ENCODE peak calls at places on chromosomes 5 and 9, in eight cellular contexts. One of them, this sample, is unnamed.

GRCh38 chr5:146699129-146699528 is 179.4 kb downstream of the PPP2R2B start:
- DNase-seq in cardiac muscle cell: no peak
- DNase-seq in psoas muscle: no peak
- DNase-seq in IMR-90: no peak
- DNase-seq in SK-N-SH: no peak
- DNase-seq in brain microvascular endothelial cell: no peak
- DNase-seq in GM12865: no peak
- DNase-seq in ovary: no peak
- DNase-seq in this sample: no peak

GRCh38 chr5:151448038-151448985 is 909 bp downstream of the SLC36A1 start:
- DNase-seq in cardiac muscle cell: peak; percentile 8
- DNase-seq in psoas muscle: no peak
- DNase-seq in IMR-90: no peak
- DNase-seq in SK-N-SH: no peak
- DNase-seq in brain microvascular endothelial cell: no peak
- DNase-seq in GM12865: peak; percentile 32
- DNase-seq in ovary: no peak
- DNase-seq in this sample: no peak

GRCh38 chr9:71675857-71676165 is 92.5 kb downstream of the CEMIP2 start:
- DNase-seq in cardiac muscle cell: no peak
- DNase-seq in psoas muscle: no peak
- DNase-seq in IMR-90: no peak
- DNase-seq in SK-N-SH: no peak
- DNase-seq in brain microvascular endothelial cell: no peak
- DNase-seq in GM12865: no peak
- DNase-seq in ovary: no peak
- DNase-seq in this sample: no peak

GRCh38 chr5:175748650-175749049 is 90.8 kb downstream of the HRH2 start:
- DNase-seq in cardiac muscle cell: no peak
- DNase-seq in psoas muscle: no peak
- DNase-seq in IMR-90: no peak
- DNase-seq in SK-N-SH: no peak
- DNase-seq in brain microvascular endothelial cell: no peak
- DNase-seq in GM12865: no peak
- DNase-seq in ovary: no peak
- DNase-seq in this sample: no peak

GRCh38 chr5:61171479-61171878 is 9.2 kb upstream of the SMIM15 start:
- DNase-seq in cardiac muscle cell: no peak
- DNase-seq in psoas muscle: no peak
- DNase-seq in IMR-90: no peak
- DNase-seq in SK-N-SH: no peak
- DNase-seq in brain microvascular endothelial cell: no peak
- DNase-seq in GM12865: no peak
- DNase-seq in ovary: no peak
- DNase-seq in this sample: no peak

GRCh38 chr5:173321886-173322285 is 6.3 kb downstream of the STC2 start:
- DNase-seq in cardiac muscle cell: peak; percentile 66
- DNase-seq in psoas muscle: no peak
- DNase-seq in IMR-90: peak; percentile 40
- DNase-seq in SK-N-SH: no peak
- DNase-seq in brain microvascular endothelial cell: no peak
- DNase-seq in GM12865: no peak
- DNase-seq in ovary: no peak
- DNase-seq in this sample: no peak

GRCh38 chr5:175013251-175013650 is 288.9 kb downstream of the MSX2 start:
- DNase-seq in cardiac muscle cell: no peak
- DNase-seq in psoas muscle: no peak
- DNase-seq in IMR-90: no peak
- DNase-seq in SK-N-SH: no peak
- DNase-seq in brain microvascular endothelial cell: no peak
- DNase-seq in GM12865: no peak
- DNase-seq in ovary: no peak
- DNase-seq in this sample: no peak

GRCh38 chr5:150085950-150086715 is at the start of gene CSF1R:
- DNase-seq in cardiac muscle cell: no peak
- DNase-seq in psoas muscle: no peak
- DNase-seq in IMR-90: no peak
- DNase-seq in SK-N-SH: no peak
- DNase-seq in brain microvascular endothelial cell: no peak
- DNase-seq in GM12865: no peak
- DNase-seq in ovary: no peak
- DNase-seq in this sample: no peak

GRCh38 chr5:181234116-181234454 is 9.6 kb downstream of the RACK1 start:
- DNase-seq in cardiac muscle cell: no peak
- DNase-seq in psoas muscle: no peak
- DNase-seq in IMR-90: no peak
- DNase-seq in SK-N-SH: peak; percentile 53
- DNase-seq in brain microvascular endothelial cell: no peak
- DNase-seq in GM12865: no peak
- DNase-seq in ovary: no peak
- DNase-seq in this sample: no peak

GRCh38 chr5:56422060-56422762 is 189.1 kb upstream of the ANKRD55 start:
- DNase-seq in cardiac muscle cell: no peak
- DNase-seq in psoas muscle: no peak
- DNase-seq in IMR-90: no peak
- DNase-seq in SK-N-SH: no peak
- DNase-seq in brain microvascular endothelial cell: no peak
- DNase-seq in GM12865: no peak
- DNase-seq in ovary: no peak
- DNase-seq in this sample: no peak

GRCh38 chr5:43061352-43061751 is 21.2 kb upstream of the ANXA2R start:
- DNase-seq in cardiac muscle cell: no peak
- DNase-seq in psoas muscle: no peak
- DNase-seq in IMR-90: no peak
- DNase-seq in SK-N-SH: no peak
- DNase-seq in brain microvascular endothelial cell: no peak
- DNase-seq in GM12865: no peak
- DNase-seq in ovary: no peak
- DNase-seq in this sample: no peak

GRCh38 chr5:163347671-163348070 is 89.7 kb upstream of the CCNG1 start:
- DNase-seq in cardiac muscle cell: peak; percentile 85
- DNase-seq in psoas muscle: no peak
- DNase-seq in IMR-90: peak; percentile 55
- DNase-seq in SK-N-SH: peak; percentile 65
- DNase-seq in brain microvascular endothelial cell: peak; percentile 51
- DNase-seq in GM12865: peak; percentile 76
- DNase-seq in ovary: peak; percentile 26
- DNase-seq in this sample: peak; percentile 59

GRCh38 chr5:12125895-12126294 is 221.6 kb upstream of the CTNND2 start:
- DNase-seq in cardiac muscle cell: no peak
- DNase-seq in psoas muscle: no peak
- DNase-seq in IMR-90: no peak
- DNase-seq in SK-N-SH: no peak
- DNase-seq in brain microvascular endothelial cell: no peak
- DNase-seq in GM12865: no peak
- DNase-seq in ovary: no peak
- DNase-seq in this sample: no peak

GRCh38 chr5:26386532-26386931 is 651.9 kb downstream of the CDH9 start:
- DNase-seq in cardiac muscle cell: no peak
- DNase-seq in psoas muscle: no peak
- DNase-seq in IMR-90: no peak
- DNase-seq in SK-N-SH: no peak
- DNase-seq in brain microvascular endothelial cell: no peak
- DNase-seq in GM12865: no peak
- DNase-seq in ovary: no peak
- DNase-seq in this sample: no peak

GRCh38 chr9:77427256-77427927 is 220.7 kb downstream of the GNA14 start:
- DNase-seq in cardiac muscle cell: no peak
- DNase-seq in psoas muscle: no peak
- DNase-seq in IMR-90: no peak
- DNase-seq in SK-N-SH: no peak
- DNase-seq in brain microvascular endothelial cell: no peak
- DNase-seq in GM12865: no peak
- DNase-seq in ovary: no peak
- DNase-seq in this sample: no peak

GRCh38 chr5:133846478-133847226 is 121.8 kb downstream of the C5orf15 start:
- DNase-seq in cardiac muscle cell: no peak
- DNase-seq in psoas muscle: no peak
- DNase-seq in IMR-90: no peak
- DNase-seq in SK-N-SH: no peak
- DNase-seq in brain microvascular endothelial cell: no peak
- DNase-seq in GM12865: peak; percentile 63
- DNase-seq in ovary: no peak
- DNase-seq in this sample: no peak

GRCh38 chr9:15936316-15936869 is 383.6 kb downstream of the CCDC171 start:
- DNase-seq in cardiac muscle cell: peak; percentile 59
- DNase-seq in psoas muscle: no peak
- DNase-seq in IMR-90: peak; percentile 40
- DNase-seq in SK-N-SH: peak; percentile 19
- DNase-seq in brain microvascular endothelial cell: peak; percentile 47
- DNase-seq in GM12865: no peak
- DNase-seq in ovary: no peak
- DNase-seq in this sample: no peak

GRCh38 chr5:116772152-116772501 is 197.5 kb upstream of the SEMA6A start:
- DNase-seq in cardiac muscle cell: no peak
- DNase-seq in psoas muscle: no peak
- DNase-seq in IMR-90: no peak
- DNase-seq in SK-N-SH: peak; percentile 24
- DNase-seq in brain microvascular endothelial cell: no peak
- DNase-seq in GM12865: no peak
- DNase-seq in ovary: no peak
- DNase-seq in this sample: no peak

GRCh38 chr5:65873181-65873580 is 53.2 kb upstream of the ERBIN start:
- DNase-seq in cardiac muscle cell: no peak
- DNase-seq in psoas muscle: no peak
- DNase-seq in IMR-90: peak; percentile 42
- DNase-seq in SK-N-SH: no peak
- DNase-seq in brain microvascular endothelial cell: peak; percentile 41
- DNase-seq in GM12865: no peak
- DNase-seq in ovary: no peak
- DNase-seq in this sample: no peak

GRCh38 chr5:53930457-53930856 is 370.0 kb downstream of the NDUFS4 start:
- DNase-seq in cardiac muscle cell: peak; percentile 69
- DNase-seq in psoas muscle: no peak
- DNase-seq in IMR-90: peak; percentile 55
- DNase-seq in SK-N-SH: no peak
- DNase-seq in brain microvascular endothelial cell: peak; percentile 39
- DNase-seq in GM12865: no peak
- DNase-seq in ovary: no peak
- DNase-seq in this sample: no peak

GRCh38 chr9:22008662-22009562 is at the start of gene CDKN2B:
- DNase-seq in cardiac muscle cell: peak; percentile 98
- DNase-seq in psoas muscle: peak; percentile 98
- DNase-seq in IMR-90: peak; percentile 94
- DNase-seq in SK-N-SH: peak; percentile 97
- DNase-seq in brain microvascular endothelial cell: peak; percentile 92
- DNase-seq in GM12865: peak; percentile 85
- DNase-seq in ovary: peak; percentile 94
- DNase-seq in this sample: no peak

GRCh38 chr5:157608972-157609565 is 33.5 kb upstream of the ADAM19 start:
- DNase-seq in cardiac muscle cell: peak; percentile 34
- DNase-seq in psoas muscle: no peak
- DNase-seq in IMR-90: no peak
- DNase-seq in SK-N-SH: no peak
- DNase-seq in brain microvascular endothelial cell: no peak
- DNase-seq in GM12865: no peak
- DNase-seq in ovary: no peak
- DNase-seq in this sample: no peak

GRCh38 chr9:36802171-36802920 is 229.7 kb downstream of the MELK start:
- DNase-seq in cardiac muscle cell: peak; percentile 47
- DNase-seq in psoas muscle: no peak
- DNase-seq in IMR-90: peak; percentile 66
- DNase-seq in SK-N-SH: no peak
- DNase-seq in brain microvascular endothelial cell: peak; percentile 70
- DNase-seq in GM12865: no peak
- DNase-seq in ovary: no peak
- DNase-seq in this sample: no peak

GRCh38 chr5:60856059-60856458 is 12.0 kb upstream of the ELOVL7 start:
- DNase-seq in cardiac muscle cell: peak; percentile 72
- DNase-seq in psoas muscle: no peak
- DNase-seq in IMR-90: peak; percentile 29
- DNase-seq in SK-N-SH: no peak
- DNase-seq in brain microvascular endothelial cell: no peak
- DNase-seq in GM12865: no peak
- DNase-seq in ovary: no peak
- DNase-seq in this sample: no peak

GRCh38 chr9:107177243-107177839 is 105.7 kb upstream of the RAD23B start:
- DNase-seq in cardiac muscle cell: no peak
- DNase-seq in psoas muscle: no peak
- DNase-seq in IMR-90: no peak
- DNase-seq in SK-N-SH: no peak
- DNase-seq in brain microvascular endothelial cell: no peak
- DNase-seq in GM12865: peak; percentile 65
- DNase-seq in ovary: no peak
- DNase-seq in this sample: no peak
- H3K4me3 ChIP-seq in cardiac muscle cell: no peak overlapping the region
- H3K4me3 ChIP-seq in psoas muscle: no peak overlapping the region
- H3K4me3 ChIP-seq in IMR-90: no peak overlapping the region
- H3K4me3 ChIP-seq in SK-N-SH: no peak overlapping the region
- H3K4me3 ChIP-seq in brain microvascular endothelial cell: no peak overlapping the region
- H3K4me3 ChIP-seq in GM12865: no peak overlapping the region
- H3K4me3 ChIP-seq in ovary: no peak overlapping the region
- H3K4me3 ChIP-seq in this sample: no peak overlapping the region

GRCh38 chr5:177089825-177090641 is 3.3 kb downstream of the FGFR4 start:
- DNase-seq in cardiac muscle cell: no peak
- DNase-seq in psoas muscle: no peak
- DNase-seq in IMR-90: no peak
- DNase-seq in SK-N-SH: no peak
- DNase-seq in brain microvascular endothelial cell: no peak
- DNase-seq in GM12865: no peak
- DNase-seq in ovary: no peak
- DNase-seq in this sample: no peak
- H3K4me3 ChIP-seq in cardiac muscle cell: no peak overlapping the region
- H3K4me3 ChIP-seq in psoas muscle: no peak overlapping the region
- H3K4me3 ChIP-seq in IMR-90: no peak overlapping the region
- H3K4me3 ChIP-seq in SK-N-SH: no peak overlapping the region
- H3K4me3 ChIP-seq in brain microvascular endothelial cell: no peak overlapping the region
- H3K4me3 ChIP-seq in GM12865: no peak overlapping the region
- H3K4me3 ChIP-seq in ovary: no peak overlapping the region
- H3K4me3 ChIP-seq in this sample: no peak overlapping the region

GRCh38 chr9:131008909-131009618 is at the start of gene LAMC3:
- DNase-seq in cardiac muscle cell: peak; percentile 12
- DNase-seq in psoas muscle: peak; percentile 24
- DNase-seq in IMR-90: no peak
- DNase-seq in SK-N-SH: peak; percentile 84
- DNase-seq in brain microvascular endothelial cell: no peak
- DNase-seq in GM12865: no peak
- DNase-seq in ovary: no peak
- DNase-seq in this sample: no peak
- H3K4me3 ChIP-seq in cardiac muscle cell: peak within 1 kb of the TSS; percentile 20
- H3K4me3 ChIP-seq in psoas muscle: peak within 1 kb of the TSS; percentile 22
- H3K4me3 ChIP-seq in IMR-90: peak within 1 kb of the TSS; percentile 16
- H3K4me3 ChIP-seq in SK-N-SH: peak within 1 kb of the TSS; percentile 13
- H3K4me3 ChIP-seq in brain microvascular endothelial cell: no peak within 1 kb of the TSS
- H3K4me3 ChIP-seq in GM12865: no peak within 1 kb of the TSS
- H3K4me3 ChIP-seq in ovary: no peak within 1 kb of the TSS
- H3K4me3 ChIP-seq in this sample: no peak within 1 kb of the TSS

DNA sequence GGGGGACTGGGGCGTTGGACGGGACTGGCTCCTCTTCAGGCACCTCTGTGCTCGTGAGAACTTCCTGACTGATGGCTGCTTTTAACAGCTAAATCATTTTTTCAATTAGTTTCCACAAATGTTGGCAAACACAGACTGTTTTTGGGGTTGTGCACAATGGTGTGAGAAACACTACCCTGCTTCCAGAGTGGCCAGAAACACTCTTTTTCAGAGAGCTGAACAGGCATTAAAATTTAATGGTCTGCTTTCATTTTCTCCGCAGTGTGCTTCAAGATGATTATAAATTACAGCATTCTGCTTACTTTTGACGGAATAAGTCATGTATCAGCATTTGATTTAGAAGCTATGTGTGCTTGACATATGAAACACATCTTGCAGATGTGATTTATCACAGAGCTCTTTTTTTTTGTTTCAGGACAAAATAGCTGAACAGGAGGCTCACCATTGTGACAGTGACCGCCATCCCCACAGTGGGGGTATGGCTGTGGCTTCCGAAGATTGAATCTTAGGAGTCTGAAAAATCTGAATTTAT is 454.5 kb upstream of the ZNF608 start:
- DNase-seq in cardiac muscle cell: no peak
- DNase-seq in psoas muscle: no peak
- DNase-seq in IMR-90: no peak
- DNase-seq in SK-N-SH: no peak
- DNase-seq in brain microvascular endothelial cell: no peak
- DNase-seq in GM12865: no peak
- DNase-seq in ovary: no peak
- DNase-seq in this sample: no peak
- H3K4me3 ChIP-seq in cardiac muscle cell: peak overlapping the region; percentile 4
- H3K4me3 ChIP-seq in psoas muscle: peak overlapping the region; percentile 41
- H3K4me3 ChIP-seq in IMR-90: no peak overlapping the region
- H3K4me3 ChIP-seq in SK-N-SH: peak overlapping the region; percentile 37
- H3K4me3 ChIP-seq in brain microvascular endothelial cell: peak overlapping the region; percentile 37
- H3K4me3 ChIP-seq in GM12865: no peak overlapping the region
- H3K4me3 ChIP-seq in ovary: peak overlapping the region; percentile 12
- H3K4me3 ChIP-seq in this sample: no peak overlapping the region

This sample was measured in Jurkat, Clone E6-1.